ENCODE peak calls at places on chromosomes 4 and X, in five cellular contexts. G is H1, B is trophoblast cell, J is neuronal stem cell, Z is mesenchymal stem cell. U is an unnamed sample.
A peak's percentile ranks its signal among the peaks of the same experiment; 100 is the strongest.

GRCh38 chr4:37977471-37978452 is 17.6 kb downstream of the PTTG2 start:
- DNase-seq in J (peak; percentile 12), G (no peak), B (peak; percentile 68), Z (peak; percentile 76), U (no peak)

GRCh38 chr4:138910201-138910913 is 105.2 kb upstream of the NOCT start:
- DNase-seq in G (no peak), J (no peak), B (no peak), Z (peak; percentile 90), U (no peak)

GRCh38 chr4:141140271-141141205 is 7.3 kb upstream of the RNF150 start:
- DNase-seq in Z (no peak), J (no peak), B (no peak), G (no peak), U (no peak)

GRCh38 chr4:103046416-103047290 is 27.1 kb upstream of the SLC9B1 start:
- DNase-seq in G (no peak), Z (peak; percentile 59), B (peak; percentile 64), J (peak; percentile 21), U (peak; percentile 41)

GRCh38 chrX:9855536-9856320 is 69.5 kb downstream of the SHROOM2 start:
- DNase-seq in Z (peak; percentile 47), B (no peak), G (no peak), J (no peak), U (no peak)

GRCh38 chr4:11765849-11766453 is 337.3 kb upstream of the HS3ST1 start:
- DNase-seq in J (peak; percentile 33), G (peak; percentile 17), B (peak; percentile 77), Z (peak; percentile 44), U (peak; percentile 32)

GRCh38 chrX:153495903-153496629 is 1.3 kb downstream of the BGN start:
- DNase-seq in Z (no peak), G (no peak), B (no peak), J (no peak), U (no peak)

GRCh38 chr4:84167579-84167978 is 331.5 kb downstream of the NKX6-1 start:
- DNase-seq in G (peak; percentile 17), B (peak; percentile 10), J (peak; percentile 12), Z (peak; percentile 0), U (peak; percentile 69)

GRCh38 chr4:188603646-188604045 is 464.4 kb downstream of the TRIML1 start:
- DNase-seq in G (no peak), J (no peak), Z (no peak), B (no peak), U (no peak)

GRCh38 chrX:38871129-38872029 is 70.1 kb downstream of the MID1IP1 start:
- DNase-seq in J (no peak), B (peak; percentile 38), Z (no peak), G (no peak), U (peak; percentile 64)

GRCh38 chr4:112203593-112203992 is 28.0 kb upstream of the AP1AR start:
- DNase-seq in B (no peak), J (no peak), Z (no peak), G (no peak), U (no peak)

GRCh38 chrX:22758807-22759481 is 240.8 kb upstream of the DDX53 start:
- DNase-seq in Z (no peak), B (no peak), G (no peak), J (no peak), U (no peak)

GRCh38 chr4:121758896-121759568 is 5.9 kb downstream of the SMIM43 start:
- DNase-seq in B (no peak), J (no peak), Z (peak; percentile 12), G (no peak), U (no peak)

GRCh38 chr4:2150076-2150475 is 90.9 kb downstream of the NAT8L start:
- DNase-seq in Z (no peak), G (no peak), B (no peak), J (no peak), U (no peak)

GRCh38 chr4:73234712-73235111 is 23.9 kb downstream of the ANKRD17 start:
- DNase-seq in J (no peak), G (no peak), B (no peak), Z (no peak), U (no peak)

GRCh38 chrX:37315511-37316248 is 33.5 kb upstream of the PRRG1 start:
- DNase-seq in B (peak; percentile 40), G (no peak), J (no peak), Z (no peak), U (no peak)

GRCh38 chrX:20059467-20060128 is 57.1 kb downstream of the MAP7D2 start:
- DNase-seq in B (no peak), Z (no peak), J (no peak), G (no peak), U (no peak)

GRCh38 chrX:148552775-148553174 is 52.4 kb downstream of the AFF2 start:
- DNase-seq in G (no peak), Z (no peak), B (peak; percentile 20), J (no peak), U (no peak)

GRCh38 chr4:178137732-178138471 is 695.7 kb upstream of the AGA start:
- DNase-seq in J (no peak), G (no peak), B (no peak), Z (no peak), U (no peak)

GRCh38 chrX:140799216-140799615 is 89.7 kb downstream of the LINC00632 start:
- DNase-seq in J (no peak), B (no peak), Z (no peak), G (no peak), U (no peak)

GRCh38 chrX:19673334-19674040 is 158.2 kb upstream of the MAP3K15 start:
- DNase-seq in B (peak; percentile 38), J (no peak), Z (peak; percentile 91), G (no peak), U (no peak)

GRCh38 chr4:94746746-94747145 is 11.0 kb upstream of the BMPR1B start:
- DNase-seq in G (no peak), J (no peak), B (peak; percentile 23), Z (no peak), U (no peak)
- H2BK12ac ChIP-seq in G (no peak overlapping the region), J (no peak overlapping the region), B (no peak overlapping the region), Z (no peak overlapping the region), U (no peak overlapping the region)

GRCh38 chr4:125833-126232 is 1.5 kb downstream of the ZNF718 start:
- DNase-seq in J (no peak), G (no peak), Z (peak; percentile 1), B (no peak), U (no peak)
- H2AFZ ChIP-seq in J (peak overlapping the region; percentile 91), G (no peak overlapping the region), Z (no peak overlapping the region), B (peak overlapping the region; percentile 91), U (no peak overlapping the region)

DNA sequence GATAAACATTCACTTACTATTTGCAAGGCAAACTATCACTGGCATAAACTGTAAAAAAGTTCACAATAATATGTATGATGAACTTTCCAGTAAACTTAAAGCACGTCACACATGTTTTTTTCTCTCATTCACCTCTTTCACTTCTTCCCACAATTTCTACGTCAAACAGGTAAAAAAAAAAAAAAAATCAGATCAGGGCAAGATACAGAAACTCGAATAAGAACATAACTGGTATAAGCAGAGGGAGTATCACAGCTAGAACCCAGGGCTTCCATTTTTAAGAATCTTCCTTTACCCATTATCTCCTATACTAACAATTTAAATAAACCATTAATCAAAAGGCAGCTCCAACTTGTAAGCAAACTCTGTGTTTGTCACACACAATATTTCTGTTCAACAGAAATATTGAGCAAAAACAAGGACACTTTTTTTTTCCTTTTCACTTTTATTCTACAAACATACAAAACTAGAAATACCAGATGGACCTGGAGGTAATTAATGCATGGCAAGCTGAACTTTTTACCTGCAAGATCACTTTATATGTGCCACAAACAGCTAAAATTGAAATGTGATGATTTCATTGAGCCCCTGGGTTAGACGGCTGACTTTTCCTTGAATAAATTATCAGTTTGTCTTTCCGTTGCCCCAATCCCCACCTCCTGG is 47.5 kb upstream of the NSUN7 start:
- DNase-seq in Z (no peak), J (no peak), G (no peak), B (peak; percentile 56), U (no peak)
- H2BK12ac ChIP-seq in Z (no peak overlapping the region), J (no peak overlapping the region), G (no peak overlapping the region), B (no peak overlapping the region), U (no peak overlapping the region)

DNA sequence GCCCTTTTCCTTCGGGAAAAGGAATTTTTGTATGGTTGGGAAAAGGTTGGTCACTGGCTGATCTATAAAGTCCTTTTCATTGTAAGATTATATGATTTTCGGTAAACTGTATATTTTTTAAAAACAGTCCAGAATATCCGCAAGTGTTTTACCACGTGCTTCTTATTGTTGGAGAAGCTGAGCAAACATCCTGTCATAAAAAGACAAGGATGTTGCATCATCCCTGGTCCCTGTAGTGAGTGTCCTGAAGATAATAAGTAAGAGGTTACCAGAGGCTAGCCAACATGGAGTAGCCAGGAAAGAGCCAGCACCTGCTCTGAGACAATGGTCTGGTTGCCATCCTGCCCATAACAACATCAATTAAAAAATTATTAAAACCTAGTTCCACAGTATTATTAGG is 5.1 kb downstream of the CXCL9 start:
- DNase-seq in B (no peak), G (no peak), Z (no peak), J (no peak), U (no peak)
- H2AFZ ChIP-seq in B (no peak overlapping the region), G (no peak overlapping the region), Z (no peak overlapping the region), J (no peak overlapping the region), U (no peak overlapping the region)